ENCODE peak calls at places on chromosomes 12 and 14, in four cellular contexts. S is BE2C, P is suprapubic skin, I is endothelial cell. W is an unnamed sample.

GRCh38 chr12:111429760-111430417 is 24.2 kb downstream of the SH2B3 start:
- DNase-seq in P (no peak), I (no peak), S (no peak), W (peak; percentile 68)

GRCh38 chr12:22631863-22632463 is 7.0 kb downstream of the ETNK1 start:
- DNase-seq in P (no peak), S (no peak), I (no peak), W (no peak)

GRCh38 chr12:46303039-46303666 is 34.3 kb upstream of the SLC38A1 start:
- DNase-seq in P (no peak), I (peak; percentile 36), S (peak; percentile 60), W (peak; percentile 44)

GRCh38 chr14:63276492-63277342 is 42.0 kb downstream of the GPHB5 start:
- DNase-seq in P (no peak), I (no peak), S (no peak), W (no peak)

GRCh38 chr12:126537961-126538530 is 1472.8 kb downstream of the AACS start:
- DNase-seq in S (no peak), I (no peak), P (no peak), W (no peak)

GRCh38 chr12:93229494-93230310 is 148.0 kb upstream of the NUDT4 start:
- DNase-seq in P (no peak), S (peak; percentile 55), I (no peak), W (no peak)

GRCh38 chr14:34568803-34569202 is 29.3 kb upstream of the EAPP start:
- DNase-seq in S (no peak), I (no peak), P (no peak), W (no peak)

GRCh38 chr12:104930388-104931326 is 27.4 kb downstream of the SLC41A2 start:
- DNase-seq in S (no peak), P (no peak), I (no peak), W (no peak)

GRCh38 chr14:104856869-104857860 is 7.9 kb upstream of the CEP170B start:
- DNase-seq in S (no peak), P (peak; percentile 45), I (no peak), W (no peak)

GRCh38 chr14:61271552-61271951 is 9.6 kb downstream of the TMEM30B start:
- DNase-seq in I (no peak), S (no peak), P (no peak), W (no peak)

GRCh38 chr14:95126906-95127530 is 30.3 kb downstream of the DICER1 start:
- DNase-seq in P (no peak), S (no peak), I (no peak), W (no peak)

GRCh38 chr12:25972783-25973182 is 14.3 kb downstream of the RASSF8 start:
- DNase-seq in P (no peak), I (no peak), S (no peak), W (no peak)

GRCh38 chr14:77823378-77823777 is 23.5 kb downstream of the ADCK1 start:
- DNase-seq in I (no peak), S (no peak), P (no peak), W (no peak)

GRCh38 chr14:90654831-90655276 is 161.4 kb downstream of the TTC7B start:
- DNase-seq in S (no peak), I (no peak), P (no peak), W (no peak)

GRCh38 chr14:20604291-20604690 is 13.1 kb upstream of the RNASE12 start:
- DNase-seq in S (no peak), P (no peak), I (no peak), W (no peak)

GRCh38 chr14:99129211-99129696 is 142.7 kb downstream of the BCL11B start:
- DNase-seq in I (peak; percentile 2), P (no peak), S (no peak), W (no peak)

GRCh38 chr12:116773276-116773731 is 35.2 kb downstream of the RNFT2 start:
- DNase-seq in P (no peak), S (no peak), I (peak; percentile 57), W (no peak)
- TF ChIP-seq CTCF in P (no peak), S (no peak), I (no peak), W (no peak)

GRCh38 chr14:44963775-44964380 is 1.9 kb downstream of the TOGARAM1 start:
- DNase-seq in P (no peak), S (peak; percentile 49), I (no peak), W (no peak)
- TF ChIP-seq CTCF in P (no peak), S (no peak), I (no peak), W (no peak)

DNA sequence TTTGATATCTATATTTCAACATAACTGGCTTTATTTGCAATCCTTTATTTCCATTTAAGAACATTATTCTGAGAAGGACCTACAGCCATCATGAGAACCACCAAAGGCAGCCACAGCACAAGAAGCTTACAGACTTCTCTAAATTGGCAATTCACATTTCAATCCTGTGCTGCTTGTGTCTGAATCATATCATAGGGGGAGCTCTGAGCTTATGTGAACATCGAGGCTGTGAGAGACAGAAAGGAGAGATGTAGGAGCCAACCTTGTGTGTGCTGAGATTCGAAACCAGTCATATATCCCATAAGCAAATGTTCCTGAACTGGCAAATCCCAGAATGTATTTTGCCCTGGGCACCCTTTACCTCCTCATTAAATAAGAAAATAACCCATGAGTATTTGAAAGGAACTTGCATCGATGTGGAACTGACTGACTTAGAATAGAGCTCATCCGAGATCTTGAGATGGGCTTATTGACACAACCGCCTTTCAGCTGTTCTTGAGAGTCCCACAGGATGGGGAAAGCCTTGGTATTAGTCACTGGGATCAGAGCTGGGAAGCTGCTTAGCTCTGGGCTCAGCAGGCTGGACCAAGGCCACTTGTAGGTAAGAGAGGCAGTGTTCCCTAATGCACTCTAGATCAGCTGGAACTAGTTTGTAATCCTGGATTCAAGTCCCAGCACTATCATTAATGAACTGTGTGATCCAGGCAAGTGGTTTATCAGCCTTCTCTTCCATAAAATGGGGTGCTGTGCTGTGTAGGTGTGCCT is 329.8 kb downstream of the CACNA1C start:
- DNase-seq in I (no peak), S (no peak), P (peak; percentile 13), W (no peak)
- TF ChIP-seq CTCF in I (no peak), S (peak; percentile 26), P (no peak), W (no peak)

DNA sequence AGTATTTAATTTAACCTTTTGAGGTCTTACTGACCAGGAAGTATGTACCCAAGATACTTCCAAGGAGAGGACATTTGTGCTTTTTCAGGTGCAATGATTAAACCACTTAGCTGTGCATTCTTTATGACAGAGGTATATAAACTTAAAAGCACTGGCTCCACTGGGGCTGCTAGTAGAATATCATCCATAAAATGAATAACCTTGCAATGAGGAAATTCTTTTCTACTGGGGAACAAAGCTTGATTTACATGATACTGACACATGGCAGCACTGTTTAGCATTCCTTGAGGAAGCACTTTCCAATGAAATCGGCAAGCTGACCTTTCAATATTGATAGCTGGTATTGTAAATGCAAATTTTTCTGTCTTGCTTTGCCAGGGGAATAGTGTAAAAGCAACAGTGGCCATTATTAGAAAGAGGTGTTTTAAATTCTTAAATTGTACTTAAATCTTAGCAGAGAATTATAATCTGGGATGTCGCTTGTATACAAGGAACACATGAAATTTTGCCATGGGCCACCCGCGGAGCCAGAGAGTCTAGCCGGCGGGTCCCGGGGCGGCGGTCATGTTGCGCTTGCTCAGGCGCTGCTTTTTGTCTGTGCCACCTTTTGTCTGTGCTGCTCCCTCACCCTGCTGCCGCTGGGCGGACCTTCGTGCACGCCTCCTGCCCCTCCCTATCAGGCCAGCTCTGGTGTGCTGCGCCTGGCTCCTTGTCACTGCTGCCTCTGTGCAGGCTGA is 20.9 kb upstream of the BLTP3B start:
- DNase-seq in P (peak; percentile 77), I (peak; percentile 75), S (peak; percentile 91), W (peak; percentile 68)
- TF ChIP-seq CTCF in P (no peak), I (no peak), S (peak; percentile 37), W (peak; percentile 28)

DNA sequence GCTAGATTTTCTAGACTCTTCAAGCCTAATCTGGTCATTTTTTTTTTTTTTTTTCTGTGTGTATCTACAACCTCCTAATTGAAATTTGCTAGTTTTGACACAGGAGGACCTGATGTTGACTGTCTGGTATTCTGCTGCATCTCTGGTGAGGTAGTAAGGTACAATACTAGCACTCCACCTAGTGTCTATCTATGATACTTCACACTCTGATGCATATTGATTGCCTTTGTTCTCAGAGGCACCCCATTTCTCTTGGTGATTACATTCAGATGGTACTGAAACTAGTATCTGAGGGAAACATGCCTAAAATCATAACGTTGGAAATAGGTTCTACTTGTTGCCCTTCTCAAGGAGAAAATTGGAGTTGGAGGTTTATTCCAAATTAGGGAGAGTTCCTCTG is 930.5 kb upstream of the NOVA1 start:
- DNase-seq in I (peak; percentile 18), S (no peak), P (no peak), W (no peak)
- TF ChIP-seq CTCF in I (peak; percentile 61), S (peak; percentile 57), P (no peak), W (no peak)

GRCh38 chr12:41264281-41264680 is 76.2 kb downstream of the PDZRN4 start:
- DNase-seq in P (no peak), I (no peak), S (no peak), W (no peak)
- TF ChIP-seq CTCF in P (no peak), I (peak; percentile 24), S (peak; percentile 29), W (peak; percentile 19)

DNA sequence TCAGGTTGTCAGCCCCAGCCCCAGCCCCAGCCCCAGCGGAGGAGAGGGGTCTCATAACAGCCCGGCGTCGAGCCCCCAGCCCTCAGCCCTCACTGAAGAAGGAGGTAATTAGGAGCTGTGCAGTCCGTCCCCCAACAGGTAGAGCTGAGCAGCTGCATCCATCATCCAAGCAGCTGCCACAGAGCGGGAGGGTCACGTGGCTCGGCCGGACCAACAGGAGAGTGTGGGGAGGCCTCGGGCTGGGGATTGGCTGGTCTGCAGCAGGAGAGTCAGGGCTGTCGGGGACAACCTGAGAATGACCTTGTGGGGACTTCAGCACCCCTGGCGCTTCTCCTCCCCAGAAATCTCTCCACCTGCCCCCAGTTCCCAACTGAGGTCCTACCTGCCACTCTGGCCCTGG is 29.6 kb downstream of the SMUG1 start:
- DNase-seq in P (no peak), S (peak; percentile 86), I (peak; percentile 56), W (no peak)
- TF ChIP-seq CTCF in P (no peak), S (peak; percentile 27), I (no peak), W (no peak)

GRCh38 chr12:17077594-17077993 is 471.6 kb upstream of the LMO3 start:
- DNase-seq in I (no peak), P (no peak), S (no peak), W (no peak)

GRCh38 chr12:17079251-17079909 is 473.4 kb upstream of the LMO3 start:
- DNase-seq in P (no peak), S (no peak), I (no peak), W (no peak)

DNA sequence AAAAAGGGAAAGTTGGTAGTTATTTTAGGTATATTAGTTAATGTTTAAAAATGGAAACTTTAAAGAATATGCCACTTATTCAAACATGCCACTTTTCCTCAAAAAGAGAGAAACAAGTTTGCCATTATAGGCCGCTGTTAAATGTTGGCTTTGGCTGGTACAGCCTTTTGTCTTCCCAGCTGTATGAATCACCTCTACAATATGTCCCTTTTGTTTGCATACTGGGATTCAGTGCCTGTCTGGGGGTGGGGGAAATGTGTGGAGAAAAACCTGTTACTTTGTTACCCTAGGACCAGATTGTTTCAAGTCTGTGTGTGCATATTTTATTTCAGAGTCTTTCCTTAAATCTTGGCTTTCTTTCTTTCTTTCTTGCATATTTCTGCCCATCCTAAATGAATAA is 470.4 kb upstream of the LMO3 start:
- DNase-seq in P (no peak), I (no peak), S (no peak), W (no peak)
- TF ChIP-seq CTCF in P (no peak), I (no peak), S (no peak), W (no peak)